ENCODE peak calls at places on chromosome 6, in five cellular contexts. E is M059J, F is hippocampal formation, L is NCI-H1417 treated with DMSO at 0.1 percent for 48 hours, U is NAMALWA. G is an unnamed sample.

GRCh38 chr6:168012431-168013249 is 15.2 kb downstream of the KIF25 start:
- DNase-seq in E (no peak), F (no peak), L (no peak), U (no peak), G (no peak)

GRCh38 chr6:40477246-40478126 is 109.7 kb downstream of the LRFN2 start:
- DNase-seq in E (peak; percentile 4), F (no peak), L (peak; percentile 7), U (no peak), G (peak; percentile 3)

GRCh38 chr6:28496099-28496779 is 19.4 kb downstream of the GPX6 start:
- DNase-seq in E (peak; percentile 32), F (peak; percentile 2), L (no peak), U (peak; percentile 11), G (no peak)

GRCh38 chr6:136503303-136503702 is 46.9 kb downstream of the MAP7 start:
- DNase-seq in E (no peak), F (no peak), L (no peak), U (no peak), G (no peak)

GRCh38 chr6:90483116-90483839 is 103.6 kb downstream of the MAP3K7 start:
- DNase-seq in E (peak; percentile 10), F (no peak), L (no peak), U (no peak), G (peak; percentile 55)

GRCh38 chr6:72784581-72784980 is 162.7 kb downstream of the KCNQ5 start:
- DNase-seq in E (peak; percentile 88), F (no peak), L (no peak), U (no peak), G (no peak)

GRCh38 chr6:25296980-25297379 is 17.8 kb downstream of the CARMIL1 start:
- DNase-seq in E (no peak), F (no peak), L (no peak), U (no peak), G (no peak)

GRCh38 chr6:10417681-10418104 is 2.8 kb upstream of the TFAP2A start:
- DNase-seq in E (no peak), F (no peak), L (no peak), U (no peak), G (no peak)

GRCh38 chr6:106751501-106752252 is 122.3 kb downstream of the QRSL1 start:
- DNase-seq in E (peak; percentile 92), F (no peak), L (no peak), U (no peak), G (peak; percentile 77)

GRCh38 chr6:2378891-2379652 is 133.7 kb upstream of the GMDS start:
- DNase-seq in E (peak; percentile 89), F (no peak), L (no peak), U (no peak), G (peak; percentile 74)

GRCh38 chr6:41836022-41836659 is 48.6 kb downstream of the TOMM6 start:
- DNase-seq in E (peak; percentile 35), F (no peak), L (no peak), U (no peak), G (peak; percentile 19)

GRCh38 chr6:167840160-167840525 is 13.4 kb downstream of the AFDN start:
- DNase-seq in E (no peak), F (no peak), L (no peak), U (no peak), G (no peak)

GRCh38 chr6:130776287-130776925 is 50.8 kb upstream of the SMLR1 start:
- DNase-seq in E (peak; percentile 31), F (no peak), L (no peak), U (no peak), G (peak; percentile 9)

GRCh38 chr6:75934643-75935472 is 137.6 kb downstream of the IMPG1 start:
- DNase-seq in E (peak; percentile 86), F (peak; percentile 81), L (peak; percentile 26), U (peak; percentile 72), G (peak; percentile 79)

GRCh38 chr6:162621246-162621645 is 106.3 kb downstream of the PRKN start:
- DNase-seq in E (peak; percentile 33), F (no peak), L (no peak), U (no peak), G (peak; percentile 4)

GRCh38 chr6:162706236-162706635 is 21.3 kb downstream of the PRKN start:
- DNase-seq in E (no peak), F (peak; percentile 67), L (no peak), U (no peak), G (no peak)

GRCh38 chr6:158143700-158144099 is 24.4 kb downstream of the SERAC1 start:
- DNase-seq in E (peak; percentile 16), F (no peak), L (no peak), U (peak; percentile 40), G (peak; percentile 19)

GRCh38 chr6:139903411-139904157 is 529.1 kb upstream of the CITED2 start:
- DNase-seq in E (no peak), F (no peak), L (no peak), U (no peak), G (no peak)

GRCh38 chr6:165218816-165219215 is 90.6 kb downstream of the C6orf118 start:
- DNase-seq in E (peak; percentile 81), F (no peak), L (no peak), U (no peak), G (peak; percentile 57)

GRCh38 chr6:138597336-138597735 is 98.0 kb upstream of the NHSL1 start:
- DNase-seq in E (no peak), F (no peak), L (no peak), U (no peak), G (no peak)

G was measured in RPMI7951.